ENCODE peak calls at places on chromosome 1, in eight cellular contexts. H is PC-9, N is body of pancreas, U is neural crest cell, O is GM06990, T is IMR-90, Y is glutamatergic neuron, S is astrocyte of the spinal cord. V is an unnamed sample.

GRCh38 chr1:28482138-28482537 is 23.7 kb upstream of the RCC1 start:
- DNase-seq in H (no peak), N (no peak), U (no peak), O (no peak), T (no peak), Y (no peak), S (no peak), V (no peak)

GRCh38 chr1:27102707-27103468 is 52.0 kb downstream of the SLC9A1 start:
- DNase-seq in H (peak), N (peak), U (peak), O (peak), T (peak), Y (peak), S (peak), V (peak)

GRCh38 chr1:3060112-3060511 is 8.9 kb upstream of the PRDM16 start:
- DNase-seq in H (no peak), N (no peak), U (no peak), O (no peak), T (no peak), Y (no peak), S (no peak), V (no peak)

GRCh38 chr1:14653461-14653960 is 55.0 kb downstream of the KAZN start:
- DNase-seq in H (no peak), N (no peak), U (no peak), O (no peak), T (no peak), Y (no peak), S (peak), V (no peak)

GRCh38 chr1:58720680-58721079 is 20.8 kb upstream of the MYSM1 start:
- DNase-seq in H (no peak), N (no peak), U (no peak), O (no peak), T (peak), Y (no peak), S (no peak), V (no peak)

GRCh38 chr1:52876843-52877242 is 34.3 kb downstream of the ZYG11A start:
- DNase-seq in H (no peak), N (no peak), U (no peak), O (no peak), T (no peak), Y (no peak), S (no peak), V (no peak)

GRCh38 chr1:6774381-6774780 is 10.9 kb upstream of the CAMTA1 start:
- DNase-seq in H (no peak), N (no peak), U (no peak), O (no peak), T (no peak), Y (no peak), S (no peak), V (no peak)

GRCh38 chr1:92882817-92883216 is 51.0 kb downstream of the RPL5 start:
- DNase-seq in H (no peak), N (no peak), U (no peak), O (no peak), T (no peak), Y (no peak), S (no peak), V (no peak)

GRCh38 chr1:95323117-95323516 is 89.1 kb downstream of the RWDD3 start:
- DNase-seq in H (no peak), N (no peak), U (no peak), O (no peak), T (no peak), Y (no peak), S (peak), V (no peak)

GRCh38 chr1:53470584-53470983 is 11.4 kb downstream of the DMRTB1 start:
- DNase-seq in H (no peak), N (no peak), U (no peak), O (no peak), T (no peak), Y (no peak), S (no peak), V (no peak)

GRCh38 chr1:231896806-231897205 is 270.2 kb downstream of the DISC1 start:
- DNase-seq in H (no peak), N (no peak), U (no peak), O (no peak), T (no peak), Y (no peak), S (no peak), V (no peak)

GRCh38 chr1:85258536-85259117 is 835 bp downstream of the C1orf52 start:
- DNase-seq in H (no peak), N (no peak), U (no peak), O (no peak), T (no peak), Y (no peak), S (peak), V (no peak)
- TF ChIP-seq CTCF in H (no peak), N (no peak), U (no peak), O (peak), T (peak), Y (no peak), S (no peak), V (no peak)

GRCh38 chr1:233707153-233707905 is 93.4 kb downstream of the KCNK1 start:
- DNase-seq in H (peak), N (peak), U (no peak), O (no peak), T (peak), Y (no peak), S (peak), V (no peak)
- TF ChIP-seq CTCF in H (no peak), N (no peak), U (no peak), O (no peak), T (no peak), Y (no peak), S (no peak), V (no peak)

DNA sequence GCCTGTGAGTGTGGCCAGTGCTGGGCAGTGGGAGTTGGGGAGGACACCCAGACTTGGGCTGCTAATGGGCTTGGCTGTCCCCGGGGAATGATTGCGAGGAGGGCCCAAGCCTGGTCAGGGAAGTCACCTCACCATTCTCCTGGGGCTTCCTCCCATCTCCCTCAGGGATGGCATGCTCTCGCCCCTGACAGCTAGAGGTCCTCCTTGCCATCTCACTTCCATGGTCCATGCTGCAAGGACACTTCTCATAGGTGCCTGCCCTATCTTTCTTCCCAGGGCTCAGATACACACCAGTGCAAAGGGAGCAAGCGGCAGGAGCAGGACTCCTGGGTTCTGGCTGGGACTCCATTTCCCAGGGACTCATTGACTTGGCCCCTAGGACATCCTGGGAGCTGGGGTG is 4.1 kb downstream of the NTRK1 start:
- DNase-seq in H (no peak), N (no peak), U (no peak), O (no peak), T (no peak), Y (peak), S (no peak), V (no peak)
- TF ChIP-seq CTCF in H (no peak), N (no peak), U (no peak), O (no peak), T (no peak), Y (no peak), S (no peak), V (no peak)

DNA sequence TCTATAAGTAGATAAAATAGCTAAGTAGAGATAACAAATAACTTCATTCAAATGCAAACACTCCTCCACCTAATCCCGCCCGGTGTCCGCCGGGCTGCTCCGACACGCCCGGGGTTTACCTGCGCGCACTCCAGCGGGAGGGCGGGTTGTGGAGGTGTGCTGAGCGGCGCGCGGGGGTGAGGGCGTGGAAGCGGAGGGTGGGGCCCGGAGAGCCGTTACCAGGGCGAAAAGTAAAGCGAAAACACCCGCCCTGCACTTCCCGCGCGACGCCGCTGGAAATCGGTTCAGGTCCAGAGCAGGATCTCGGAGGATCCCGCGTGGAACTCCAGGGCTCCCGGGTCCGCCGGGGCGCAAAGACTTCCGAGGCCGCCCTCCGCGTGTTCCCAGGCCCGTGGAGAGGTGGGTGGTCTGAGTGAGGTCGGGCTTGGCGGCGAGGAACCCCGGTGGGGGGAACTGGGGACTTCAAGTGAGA is 1.8 kb upstream of the ATF3 start:
- DNase-seq in H (peak), N (peak), U (no peak), O (no peak), T (no peak), Y (no peak), S (no peak), V (no peak)
- TF ChIP-seq CTCF in H (no peak), N (no peak), U (no peak), O (no peak), T (no peak), Y (no peak), S (no peak), V (no peak)

GRCh38 chr1:43704838-43705237 is 2.5 kb upstream of the ST3GAL3 start:
- DNase-seq in H (no peak), N (no peak), U (no peak), O (no peak), T (no peak), Y (no peak), S (peak), V (no peak)
- TF ChIP-seq CTCF in H (no peak), N (no peak), U (no peak), O (peak), T (no peak), Y (no peak), S (peak), V (peak)

GRCh38 chr1:178055779-178056471 is 38.0 kb upstream of the RASAL2 start:
- DNase-seq in H (peak), N (no peak), U (no peak), O (no peak), T (peak), Y (no peak), S (no peak), V (no peak)
- TF ChIP-seq CTCF in H (no peak), N (no peak), U (no peak), O (peak), T (peak), Y (no peak), S (peak), V (peak)

GRCh38 chr1:30735124-30735523 is 11.7 kb upstream of the MATN1 start:
- DNase-seq in H (no peak), N (no peak), U (no peak), O (no peak), T (no peak), Y (no peak), S (no peak), V (no peak)

GRCh38 chr1:30735668-30736498 is 12.5 kb upstream of the MATN1 start:
- DNase-seq in H (no peak), N (no peak), U (no peak), O (no peak), T (no peak), Y (no peak), S (no peak), V (no peak)

GRCh38 chr1:30733520-30733919 is 10.1 kb upstream of the MATN1 start:
- DNase-seq in H (no peak), N (no peak), U (no peak), O (no peak), T (peak), Y (no peak), S (no peak), V (no peak)

GRCh38 chr1:30734106-30734505 is 10.7 kb upstream of the MATN1 start:
- DNase-seq in H (no peak), N (no peak), U (no peak), O (no peak), T (no peak), Y (no peak), S (no peak), V (no peak)

DNA sequence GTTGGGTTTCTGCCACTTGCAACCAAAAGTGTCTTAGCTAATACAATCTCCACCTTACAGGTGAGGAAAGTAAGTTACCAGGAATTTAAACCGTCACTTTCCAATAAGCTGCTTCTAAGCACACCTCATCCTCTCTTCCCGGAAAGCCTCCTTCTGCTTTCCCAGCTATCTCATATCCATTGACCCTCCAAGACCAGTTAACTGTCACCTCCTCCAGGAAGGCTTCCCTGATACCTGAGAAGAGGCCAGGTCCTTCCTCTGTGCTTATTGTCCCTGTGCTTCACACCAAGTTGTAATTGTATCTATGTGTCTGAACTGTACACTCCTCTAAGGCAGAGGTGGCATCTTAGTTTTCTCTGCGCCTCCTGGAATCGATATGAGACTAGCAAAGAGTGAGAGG is 11.2 kb upstream of the MATN1 start:
- DNase-seq in H (no peak), N (no peak), U (no peak), O (no peak), T (no peak), Y (no peak), S (no peak), V (no peak)
- TF ChIP-seq CTCF in H (no peak), N (no peak), U (no peak), O (no peak), T (no peak), Y (no peak), S (no peak), V (no peak)

GRCh38 chr1:36420836-36421317 is 23.2 kb upstream of the LSM10 start:
- DNase-seq in H (peak), N (peak), U (peak), O (peak), T (peak), Y (peak), S (peak), V (peak)
- TF ChIP-seq CTCF in H (peak), N (peak), U (peak), O (peak), T (peak), Y (peak), S (peak), V (peak)